ENCODE peak calls at places on chromosomes 3 and 15, in six cellular contexts. H is fibroblast of pulmonary artery, L is AG10803, W is Peyer's patch, I is left ventricle myocardium inferior, J is fibroblast of lung. A is an unnamed sample.

GRCh38 chr3:152316318-152316717 is 47.6 kb downstream of the MBNL1 start:
- DNase-seq in H (no peak), L (no peak), W (no peak), I (no peak), J (no peak), A (no peak)

GRCh38 chr3:114093001-114093350 is 36.4 kb downstream of the QTRT2 start:
- DNase-seq in H (no peak), L (peak), W (no peak), I (no peak), J (peak), A (no peak)

GRCh38 chr3:79211588-79212359 is 556.0 kb downstream of the ROBO1 start:
- DNase-seq in H (no peak), L (no peak), W (no peak), I (no peak), J (no peak), A (no peak)

GRCh38 chr3:87733671-87734367 is 325.0 kb downstream of the CGGBP1 start:
- DNase-seq in H (no peak), L (no peak), W (no peak), I (no peak), J (no peak), A (no peak)

GRCh38 chr15:71595846-71596553 is 214.4 kb upstream of the NR2E3 start:
- DNase-seq in H (no peak), L (peak), W (no peak), I (no peak), J (peak), A (no peak)

GRCh38 chr3:43062556-43063040 is 43.3 kb downstream of the POMGNT2 start:
- DNase-seq in H (peak), L (no peak), W (no peak), I (no peak), J (peak), A (no peak)

GRCh38 chr3:141425523-141426233 is 57.4 kb downstream of the ZBTB38 start:
- DNase-seq in H (no peak), L (peak), W (no peak), I (no peak), J (peak), A (peak)

GRCh38 chr3:121989943-121990342 is 32.1 kb downstream of the ILDR1 start:
- DNase-seq in H (peak), L (no peak), W (no peak), I (no peak), J (no peak), A (no peak)

GRCh38 chr3:188558343-188559068 is 404.5 kb downstream of the LPP start:
- DNase-seq in H (peak), L (peak), W (no peak), I (no peak), J (peak), A (no peak)

GRCh38 chr15:90482124-90483011 is 47.4 kb upstream of the CRTC3 start:
- DNase-seq in H (peak), L (peak), W (peak), I (no peak), J (peak), A (no peak)

DNA sequence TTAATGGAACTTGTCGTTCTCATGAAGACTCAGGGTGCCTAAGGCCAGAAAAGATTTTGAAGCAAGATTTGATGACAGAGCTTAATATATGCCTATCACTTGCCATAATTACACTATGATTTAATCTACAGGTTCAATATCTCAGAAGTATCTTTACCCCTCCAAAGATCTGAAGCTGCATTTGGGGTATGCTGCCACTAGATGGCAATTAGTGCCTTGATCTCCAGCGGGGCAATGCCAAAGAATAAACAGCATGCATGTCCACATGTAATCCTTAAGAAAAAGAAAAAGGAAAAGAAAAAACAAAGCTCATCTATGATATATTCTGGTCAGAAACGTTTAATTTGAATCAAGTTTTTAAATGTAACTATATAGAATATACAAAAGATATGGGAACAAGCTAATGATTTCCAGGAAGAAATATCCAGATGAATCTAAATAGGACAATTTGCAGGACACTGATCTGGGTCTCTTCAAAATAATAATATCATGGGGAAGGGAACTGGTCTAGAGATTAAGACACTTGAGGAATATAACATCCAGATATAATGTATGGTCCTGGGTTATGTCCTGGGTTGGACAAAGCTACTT is 55.0 kb upstream of the SOX14 start:
- DNase-seq in H (no peak), L (no peak), W (no peak), I (no peak), J (no peak), A (no peak)
- TF ChIP-seq CTCF in H (no peak), L (no peak), W (peak), I (peak), J (no peak), A (peak)

GRCh38 chr3:33067484-33067883 is 29.5 kb downstream of the GLB1 start:
- DNase-seq in H (peak), L (peak), W (no peak), I (no peak), J (peak), A (no peak)

GRCh38 chr3:33063651-33064051 is 33.3 kb downstream of the GLB1 start:
- DNase-seq in H (peak), L (peak), W (peak), I (no peak), J (peak), A (no peak)

GRCh38 chr3:33061782-33062181 is 35.2 kb downstream of the GLB1 start:
- DNase-seq in H (peak), L (peak), W (no peak), I (no peak), J (peak), A (no peak)

GRCh38 chr3:33062814-33063346 is 34.1 kb downstream of the GLB1 start:
- DNase-seq in H (no peak), L (no peak), W (no peak), I (no peak), J (no peak), A (no peak)

GRCh38 chr3:33064929-33065328 is 32.0 kb downstream of the GLB1 start:
- DNase-seq in H (no peak), L (no peak), W (no peak), I (no peak), J (no peak), A (no peak)
- TF ChIP-seq CTCF in H (no peak), L (no peak), W (no peak), I (peak), J (no peak), A (no peak)

GRCh38 chr3:134427400-134428111 is 53.3 kb upstream of the AMOTL2 start:
- DNase-seq in H (peak), L (peak), W (peak), I (no peak), J (peak), A (no peak)
- TF ChIP-seq CTCF in H (no peak), L (peak), W (no peak), I (no peak), J (no peak), A (no peak)

GRCh38 chr3:32002536-32003368 is 21.2 kb downstream of the ZNF860 start:
- DNase-seq in H (no peak), L (no peak), W (no peak), I (no peak), J (peak), A (no peak)

GRCh38 chr3:32000877-32001276 is 19.3 kb downstream of the ZNF860 start:
- DNase-seq in H (no peak), L (no peak), W (no peak), I (no peak), J (no peak), A (no peak)

GRCh38 chr3:32003380-32003779 is 21.8 kb downstream of the ZNF860 start:
- DNase-seq in H (no peak), L (no peak), W (no peak), I (no peak), J (no peak), A (no peak)

GRCh38 chr3:31999902-32000439 is 18.4 kb downstream of the ZNF860 start:
- DNase-seq in H (no peak), L (no peak), W (no peak), I (no peak), J (no peak), A (no peak)

GRCh38 chr3:32004111-32004790 is 22.7 kb downstream of the ZNF860 start:
- DNase-seq in H (no peak), L (no peak), W (no peak), I (no peak), J (no peak), A (no peak)
- TF ChIP-seq CTCF in H (no peak), L (no peak), W (no peak), I (no peak), J (no peak), A (no peak)

DNA sequence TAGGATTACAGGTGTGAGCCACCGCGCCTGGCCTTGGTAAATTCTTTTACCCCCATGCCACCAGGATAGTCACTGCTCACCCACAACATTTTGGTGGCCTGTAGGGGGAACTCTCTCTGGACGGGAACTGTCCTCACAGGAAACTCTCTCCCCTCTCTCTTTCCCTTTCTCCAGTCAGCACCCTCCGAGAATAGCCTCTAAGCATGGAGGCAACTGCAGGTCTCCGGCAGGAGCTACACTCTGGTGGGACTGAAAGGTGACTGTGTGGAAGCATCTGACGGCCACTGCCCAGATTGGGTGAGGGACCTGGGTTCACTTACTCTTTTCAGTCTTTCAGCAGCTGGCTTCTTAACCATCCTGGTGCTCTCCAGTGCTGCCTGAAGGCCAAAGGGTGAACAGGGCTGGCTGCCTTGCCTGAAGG is 21.3 kb downstream of the TRANK1 start:
- DNase-seq in H (no peak), L (no peak), W (no peak), I (no peak), J (no peak), A (no peak)
- TF ChIP-seq CTCF in H (no peak), L (peak), W (no peak), I (no peak), J (no peak), A (no peak)

GRCh38 chr15:40283615-40284306 is 897 bp upstream of the ANKRD63 start:
- DNase-seq in H (no peak), L (no peak), W (no peak), I (no peak), J (no peak), A (no peak)
- TF ChIP-seq CTCF in H (no peak), L (no peak), W (no peak), I (no peak), J (no peak), A (no peak)

GRCh38 chr3:9110316-9110715 is 139.1 kb downstream of the SRGAP3 start:
- DNase-seq in H (no peak), L (no peak), W (no peak), I (no peak), J (no peak), A (no peak)

GRCh38 chr3:9113040-9113439 is 136.4 kb downstream of the SRGAP3 start:
- DNase-seq in H (no peak), L (no peak), W (no peak), I (no peak), J (no peak), A (no peak)

GRCh38 chr3:9109570-9109914 is 139.9 kb downstream of the SRGAP3 start:
- DNase-seq in H (no peak), L (no peak), W (no peak), I (no peak), J (no peak), A (no peak)

GRCh38 chr3:9110802-9111201 is 138.6 kb downstream of the SRGAP3 start:
- DNase-seq in H (peak), L (no peak), W (no peak), I (no peak), J (peak), A (no peak)

GRCh38 chr3:9111349-9112265 is 137.8 kb downstream of the SRGAP3 start:
- DNase-seq in H (no peak), L (peak), W (no peak), I (peak), J (peak), A (no peak)
- TF ChIP-seq CTCF in H (no peak), L (peak), W (no peak), I (peak), J (peak), A (peak)

GRCh38 chr3:119781330-119782198 is at the start of gene NR1I2:
- DNase-seq in H (no peak), L (no peak), W (peak), I (no peak), J (no peak), A (no peak)
- TF ChIP-seq CTCF in H (no peak), L (no peak), W (peak), I (no peak), J (no peak), A (peak)